ENCODE peak calls at places on chromosomes 1 and 21, in ten cellular contexts. H is HAP-1; D is dorsolateral prefrontal cortex; N is mesenchymal stem cell; V is CD8-positive, alpha-beta T cell; O is tibial artery; R is adrenal gland; W is prostate gland; K is fibroblast of lung; X is Peyer's patch. Z is an unnamed sample.
A peak's percentile ranks its signal among the peaks of the same experiment; 100 is the strongest.

GRCh38 chr1:975896-976683 is 5.8 kb downstream of the PERM1 start:
- DNase-seq in R (peak; percentile 65), X (peak; percentile 85), V (peak; percentile 56), O (peak; percentile 83), N (peak; percentile 65), H (peak; percentile 82), W (peak; percentile 79), D (no peak), K (peak; percentile 38), Z (peak; percentile 79)

GRCh38 chr1:98660941-98661543 is 479 bp upstream of the SNX7 start:
- DNase-seq in D (no peak), O (no peak), X (no peak), N (no peak), V (no peak), R (no peak), H (no peak), W (no peak), K (peak; percentile 21), Z (no peak)

GRCh38 chr1:76826072-76826827 is 41.0 kb upstream of the ST6GALNAC5 start:
- DNase-seq in X (no peak), O (no peak), D (no peak), R (no peak), H (no peak), W (no peak), V (no peak), K (peak; percentile 76), N (peak; percentile 1), Z (no peak)

GRCh38 chr1:172653015-172653709 is 5.7 kb upstream of the FASLG start:
- DNase-seq in R (no peak), V (no peak), N (no peak), D (no peak), H (no peak), X (no peak), K (peak; percentile 61), O (no peak), W (no peak), Z (no peak)

GRCh38 chr1:91732291-91732953 is 153.5 kb downstream of the TGFBR3 start:
- DNase-seq in W (peak; percentile 71), N (peak; percentile 80), K (peak; percentile 90), V (no peak), H (no peak), D (no peak), X (no peak), O (no peak), R (peak; percentile 64), Z (no peak)

GRCh38 chr1:111474521-111474920 is 737 bp downstream of the C1orf162 start:
- DNase-seq in V (no peak), R (no peak), O (no peak), W (no peak), H (no peak), X (no peak), N (no peak), D (no peak), K (no peak), Z (no peak)

GRCh38 chr1:218869276-218869675 is 304.4 kb upstream of the LYPLAL1 start:
- DNase-seq in V (no peak), R (no peak), N (no peak), K (peak; percentile 77), O (no peak), D (no peak), X (no peak), W (no peak), H (no peak), Z (no peak)

GRCh38 chr21:42496839-42497202 is 797 bp upstream of the RSPH1 start:
- DNase-seq in V (no peak), W (no peak), O (no peak), R (peak; percentile 35), D (peak; percentile 42), N (no peak), K (no peak), H (no peak), X (no peak), Z (peak; percentile 67)

GRCh38 chr1:21782868-21783678 is at the start of gene USP48:
- DNase-seq in V (peak; percentile 96), W (peak; percentile 98), H (peak; percentile 97), D (peak; percentile 97), N (peak; percentile 97), K (peak; percentile 91), R (peak; percentile 94), O (peak; percentile 97), X (peak; percentile 99), Z (peak; percentile 98)

GRCh38 chr1:202107801-202108731 is 14.7 kb upstream of the GPR37L1 start:
- DNase-seq in N (no peak), R (peak; percentile 91), X (peak; percentile 89), D (no peak), K (no peak), O (no peak), V (no peak), H (no peak), W (no peak), Z (peak; percentile 53)

GRCh38 chr1:40930174-40930573 is 49.3 kb upstream of the CTPS1 start:
- DNase-seq in R (no peak), W (peak; percentile 77), K (no peak), H (no peak), D (no peak), X (no peak), V (no peak), N (no peak), O (peak; percentile 51), Z (no peak)

GRCh38 chr1:78565393-78565792 is 54.9 kb upstream of the IFI44L start:
- DNase-seq in H (no peak), R (peak; percentile 17), W (no peak), O (no peak), V (no peak), X (no peak), D (no peak), K (no peak), N (no peak), Z (no peak)

GRCh38 chr1:229035054-229035747 is 235.7 kb upstream of the RAB4A start:
- DNase-seq in V (no peak), R (no peak), H (no peak), O (no peak), X (no peak), N (no peak), W (no peak), K (no peak), D (no peak), Z (no peak)

GRCh38 chr1:229034246-229034645 is 236.7 kb upstream of the RAB4A start:
- DNase-seq in R (no peak), V (no peak), X (no peak), H (no peak), N (no peak), D (no peak), W (no peak), O (no peak), K (no peak), Z (no peak)

GRCh38 chr1:229031491-229032341 is 239.2 kb upstream of the RAB4A start:
- DNase-seq in K (no peak), H (no peak), R (no peak), V (no peak), D (no peak), W (no peak), O (no peak), X (no peak), N (no peak), Z (no peak)

GRCh38 chr1:229032455-229032854 is 238.5 kb upstream of the RAB4A start:
- DNase-seq in V (no peak), H (no peak), X (no peak), K (no peak), O (no peak), N (no peak), R (no peak), W (no peak), D (no peak), Z (no peak)

GRCh38 chr1:229033480-229033879 is 237.4 kb upstream of the RAB4A start:
- DNase-seq in R (no peak), N (no peak), O (no peak), V (no peak), W (no peak), D (no peak), X (no peak), K (no peak), H (no peak), Z (no peak)
- H3K27me3 ChIP-seq in R (no peaks in the 10 kb centered on the region), N (peaks cover 74% of the 10 kb centered on the region), O (no peaks in the 10 kb centered on the region), V (no peaks in the 10 kb centered on the region), W (no peaks in the 10 kb centered on the region), D (no peaks in the 10 kb centered on the region), X (no peaks in the 10 kb centered on the region), K (no peaks in the 10 kb centered on the region), H (peaks cover 2% of the 10 kb centered on the region), Z (no peaks in the 10 kb centered on the region)

DNA sequence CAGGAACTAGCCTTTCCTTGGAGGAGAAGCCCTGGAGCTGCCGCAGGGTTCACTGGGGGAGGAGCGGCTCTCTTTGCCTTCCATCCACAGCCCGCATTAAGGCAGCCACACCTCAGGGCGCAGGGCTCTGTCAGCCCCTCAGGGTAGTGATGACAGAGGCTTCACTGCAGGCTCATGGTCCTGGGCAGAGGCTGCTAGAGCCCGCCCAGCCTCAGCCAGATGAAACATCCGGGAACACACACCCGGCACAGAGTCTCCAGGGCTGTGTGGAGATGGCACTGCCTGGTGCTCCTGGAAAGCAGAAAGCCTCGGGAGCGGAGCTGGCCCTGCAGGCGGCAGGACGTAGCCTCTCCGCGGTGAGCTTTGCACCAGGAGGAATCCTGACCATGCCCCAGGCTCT is 29.4 kb upstream of the PEX10 start:
- DNase-seq in V (no peak), R (no peak), W (no peak), D (no peak), O (no peak), H (no peak), N (no peak), X (no peak), K (no peak), Z (no peak)
- H3K27me3 ChIP-seq in V (peaks cover 10% of the 10 kb centered on the region), R (peaks cover 41% of the 10 kb centered on the region), W (no peaks in the 10 kb centered on the region), D (no peaks in the 10 kb centered on the region), O (peaks cover 95% of the 10 kb centered on the region), H (peaks cover 62% of the 10 kb centered on the region), N (no peaks in the 10 kb centered on the region), X (no peaks in the 10 kb centered on the region), K (peaks cover 25% of the 10 kb centered on the region), Z (peaks cover 42% of the 10 kb centered on the region)

GRCh38 chr1:18651727-18652126 is 21.1 kb downstream of the PAX7 start:
- DNase-seq in R (no peak), K (no peak), H (no peak), D (no peak), X (no peak), N (no peak), O (no peak), W (no peak), V (no peak), Z (no peak)
- H3K27me3 ChIP-seq in R (peaks cover 64% of the 10 kb centered on the region), K (no peaks in the 10 kb centered on the region), H (peaks cover 47% of the 10 kb centered on the region), D (peaks cover 55% of the 10 kb centered on the region), X (no peaks in the 10 kb centered on the region), N (peaks cover 87% of the 10 kb centered on the region), O (peaks cover 96% of the 10 kb centered on the region), W (peaks cover 44% of the 10 kb centered on the region), V (peaks cover 12% of the 10 kb centered on the region), Z (peaks cover 94% of the 10 kb centered on the region)

GRCh38 chr1:70979879-70980278 is 67.7 kb downstream of the PTGER3 start:
- DNase-seq in D (no peak), W (no peak), H (no peak), X (no peak), O (no peak), R (no peak), V (no peak), N (no peak), K (no peak), Z (no peak)
- H3K27me3 ChIP-seq in D (no peaks in the 10 kb centered on the region), W (no peaks in the 10 kb centered on the region), H (no peaks in the 10 kb centered on the region), X (no peaks in the 10 kb centered on the region), O (no peaks in the 10 kb centered on the region), R (no peaks in the 10 kb centered on the region), V (no peaks in the 10 kb centered on the region), N (no peaks in the 10 kb centered on the region), K (no peaks in the 10 kb centered on the region), Z (no peaks in the 10 kb centered on the region)